ENCODE peak calls at places on chromosomes 1 and 21, in five cellular contexts. One of them, this sample, is unnamed.

GRCh38 chr1:239987103-239987745 is 104.5 kb upstream of the FMN2 start:
- DNase-seq in GM23338: peak; percentile 74
- DNase-seq in K562: peak; percentile 45
- DNase-seq in A549: peak; percentile 67
- DNase-seq in SK-N-SH: no peak
- DNase-seq in this sample: no peak

GRCh38 chr1:232958067-232958466 is 7.7 kb downstream of the NTPCR start:
- DNase-seq in GM23338: no peak
- DNase-seq in K562: no peak
- DNase-seq in SK-N-SH: no peak
- DNase-seq in A549: no peak
- DNase-seq in this sample: no peak

GRCh38 chr1:93585059-93585966 is 96.3 kb downstream of the BCAR3 start:
- DNase-seq in K562: no peak
- DNase-seq in SK-N-SH: no peak
- DNase-seq in A549: peak; percentile 84
- DNase-seq in GM23338: no peak
- DNase-seq in this sample: no peak

GRCh38 chr1:198612471-198613265 is 26.2 kb upstream of the PTPRC start:
- DNase-seq in GM23338: no peak
- DNase-seq in K562: no peak
- DNase-seq in A549: no peak
- DNase-seq in SK-N-SH: no peak
- DNase-seq in this sample: no peak

GRCh38 chr1:160089883-160090282 is 8.5 kb downstream of the IGSF8 start:
- DNase-seq in K562: no peak
- DNase-seq in A549: no peak
- DNase-seq in GM23338: no peak
- DNase-seq in SK-N-SH: no peak
- DNase-seq in this sample: no peak

GRCh38 chr1:229479660-229480399 is 28.3 kb downstream of the NUP133 start:
- DNase-seq in GM23338: no peak
- DNase-seq in K562: no peak
- DNase-seq in A549: no peak
- DNase-seq in SK-N-SH: no peak
- DNase-seq in this sample: no peak

GRCh38 chr1:31902509-31902857 is 35.7 kb downstream of the PTP4A2 start:
- DNase-seq in GM23338: no peak
- DNase-seq in SK-N-SH: no peak
- DNase-seq in K562: no peak
- DNase-seq in A549: no peak
- DNase-seq in this sample: no peak

GRCh38 chr1:1577367-1578011 is 2.8 kb upstream of the SSU72 start:
- DNase-seq in SK-N-SH: no peak
- DNase-seq in A549: no peak
- DNase-seq in K562: no peak
- DNase-seq in GM23338: no peak
- DNase-seq in this sample: no peak

GRCh38 chr1:209546390-209547080 is 37.0 kb upstream of the CAMK1G start:
- DNase-seq in A549: no peak
- DNase-seq in GM23338: no peak
- DNase-seq in K562: no peak
- DNase-seq in SK-N-SH: no peak
- DNase-seq in this sample: no peak

GRCh38 chr1:186775031-186775430 is 53.7 kb upstream of the PLA2G4A start:
- DNase-seq in K562: no peak
- DNase-seq in GM23338: no peak
- DNase-seq in SK-N-SH: no peak
- DNase-seq in A549: no peak
- DNase-seq in this sample: no peak

GRCh38 chr1:212410231-212410825 is 4.4 kb downstream of the PACC1 start:
- DNase-seq in SK-N-SH: no peak
- DNase-seq in A549: no peak
- DNase-seq in GM23338: no peak
- DNase-seq in K562: no peak
- DNase-seq in this sample: no peak

GRCh38 chr1:41456847-41457540 is 27.5 kb downstream of the EDN2 start:
- DNase-seq in SK-N-SH: no peak
- DNase-seq in K562: no peak
- DNase-seq in GM23338: no peak
- DNase-seq in A549: no peak
- DNase-seq in this sample: no peak

GRCh38 chr1:1833916-1834325 is 55.7 kb upstream of the NADK start:
- DNase-seq in A549: no peak
- DNase-seq in K562: no peak
- DNase-seq in SK-N-SH: no peak
- DNase-seq in GM23338: no peak
- DNase-seq in this sample: no peak

GRCh38 chr1:54339126-54339525 is 67.1 kb downstream of the SSBP3 start:
- DNase-seq in K562: no peak
- DNase-seq in SK-N-SH: no peak
- DNase-seq in A549: no peak
- DNase-seq in GM23338: no peak
- DNase-seq in this sample: no peak

GRCh38 chr1:205396972-205397616 is 24.8 kb downstream of the LEMD1 start:
- DNase-seq in GM23338: peak; percentile 92
- DNase-seq in A549: peak; percentile 67
- DNase-seq in SK-N-SH: peak; percentile 75
- DNase-seq in K562: peak; percentile 76
- DNase-seq in this sample: no peak

GRCh38 chr1:208791458-208791857 is 547.3 kb upstream of the PLXNA2 start:
- DNase-seq in K562: no peak
- DNase-seq in SK-N-SH: no peak
- DNase-seq in A549: peak; percentile 12
- DNase-seq in GM23338: no peak
- DNase-seq in this sample: no peak

GRCh38 chr1:28412731-28413130 is 43.2 kb downstream of the PHACTR4 start:
- DNase-seq in SK-N-SH: no peak
- DNase-seq in GM23338: no peak
- DNase-seq in A549: no peak
- DNase-seq in K562: peak; percentile 29
- DNase-seq in this sample: no peak

GRCh38 chr1:208009303-208009702 is 98.4 kb upstream of the CD34 start:
- DNase-seq in SK-N-SH: no peak
- DNase-seq in A549: no peak
- DNase-seq in GM23338: no peak
- DNase-seq in K562: no peak
- DNase-seq in this sample: no peak

GRCh38 chr1:90710579-90711536 is 6.2 kb downstream of the BARHL2 start:
- DNase-seq in GM23338: peak; percentile 84
- DNase-seq in SK-N-SH: peak; percentile 55
- DNase-seq in A549: no peak
- DNase-seq in K562: no peak
- DNase-seq in this sample: no peak

GRCh38 chr1:221097479-221098281 is 218.4 kb downstream of the HLX start:
- DNase-seq in SK-N-SH: no peak
- DNase-seq in A549: peak; percentile 80
- DNase-seq in GM23338: no peak
- DNase-seq in K562: no peak
- DNase-seq in this sample: no peak

GRCh38 chr1:17244826-17245740 is 3.8 kb upstream of the PADI3 start:
- DNase-seq in SK-N-SH: peak; percentile 60
- DNase-seq in A549: no peak
- DNase-seq in GM23338: no peak
- DNase-seq in K562: no peak
- DNase-seq in this sample: no peak

GRCh38 chr1:82893712-82894111 is 1093.0 kb downstream of the ADGRL2 start:
- DNase-seq in GM23338: no peak
- DNase-seq in SK-N-SH: peak; percentile 36
- DNase-seq in A549: no peak
- DNase-seq in K562: no peak
- DNase-seq in this sample: no peak

GRCh38 chr1:36125129-36125991 is at the start of gene COL8A2:
- DNase-seq in A549: no peak
- DNase-seq in K562: peak; percentile 91
- DNase-seq in SK-N-SH: peak; percentile 88
- DNase-seq in GM23338: peak; percentile 66
- DNase-seq in this sample: no peak

GRCh38 chr21:19523731-19524130 is 1120.1 kb upstream of the TMPRSS15 start:
- DNase-seq in A549: no peak
- DNase-seq in SK-N-SH: no peak
- DNase-seq in GM23338: no peak
- DNase-seq in K562: no peak
- DNase-seq in this sample: no peak

GRCh38 chr1:93076268-93076667 is 2.8 kb upstream of the MTF2 start:
- DNase-seq in K562: no peak
- DNase-seq in A549: no peak
- DNase-seq in GM23338: no peak
- DNase-seq in SK-N-SH: no peak
- DNase-seq in this sample: no peak

GRCh38 chr1:13728104-13728503 is 28.1 kb downstream of the PRDM2 start:
- DNase-seq in GM23338: no peak
- DNase-seq in SK-N-SH: no peak
- DNase-seq in A549: no peak
- DNase-seq in K562: no peak
- DNase-seq in this sample: no peak

GRCh38 chr1:89041055-89041707 is 18.5 kb upstream of the GBP3 start:
- DNase-seq in K562: no peak
- DNase-seq in SK-N-SH: no peak
- DNase-seq in GM23338: no peak
- DNase-seq in A549: no peak
- DNase-seq in this sample: no peak

GRCh38 chr1:54156986-54157385 is 4.2 kb upstream of the CDCP2 start:
- DNase-seq in A549: no peak
- DNase-seq in GM23338: no peak
- DNase-seq in SK-N-SH: no peak
- DNase-seq in K562: no peak
- DNase-seq in this sample: no peak

GRCh38 chr1:20574686-20575543 is 14.0 kb upstream of the CDA start:
- DNase-seq in SK-N-SH: peak; percentile 85
- DNase-seq in K562: peak; percentile 91
- DNase-seq in GM23338: peak; percentile 95
- DNase-seq in A549: peak; percentile 82
- DNase-seq in this sample: peak; percentile 51

GRCh38 chr1:161838885-161839284 is 72.8 kb downstream of the ATF6 start:
- DNase-seq in SK-N-SH: no peak
- DNase-seq in A549: no peak
- DNase-seq in K562: no peak
- DNase-seq in GM23338: no peak
- DNase-seq in this sample: no peak

GRCh38 chr1:161838362-161838761 is 72.2 kb downstream of the ATF6 start:
- DNase-seq in GM23338: no peak
- DNase-seq in A549: no peak
- DNase-seq in SK-N-SH: no peak
- DNase-seq in K562: no peak
- DNase-seq in this sample: no peak

GRCh38 chr1:161843156-161843555 is 77.0 kb downstream of the ATF6 start:
- DNase-seq in A549: no peak
- DNase-seq in GM23338: no peak
- DNase-seq in K562: no peak
- DNase-seq in SK-N-SH: no peak
- DNase-seq in this sample: no peak

GRCh38 chr1:161839591-161839990 is 73.5 kb downstream of the ATF6 start:
- DNase-seq in K562: no peak
- DNase-seq in GM23338: no peak
- DNase-seq in A549: no peak
- DNase-seq in SK-N-SH: no peak
- DNase-seq in this sample: no peak

DNA sequence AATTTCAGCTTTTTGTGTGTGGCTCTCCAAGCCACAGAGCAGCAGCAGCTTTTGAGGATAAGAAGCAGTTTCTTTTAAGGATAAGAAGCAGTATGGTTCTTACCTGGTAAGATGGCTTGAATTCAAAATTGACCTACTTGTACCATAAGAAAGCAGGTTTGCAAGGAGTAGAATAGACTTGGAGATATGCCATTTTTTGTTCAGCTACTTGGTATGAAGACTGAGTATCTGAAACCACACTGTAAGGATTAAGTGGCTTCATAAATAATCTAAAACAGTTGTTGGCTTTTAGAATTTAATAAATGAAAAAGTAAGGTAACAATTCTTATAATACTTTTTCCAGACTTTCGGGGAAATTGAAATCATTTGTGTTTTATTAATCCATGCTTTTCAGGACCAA is 74.2 kb downstream of the ATF6 start:
- DNase-seq in GM23338: no peak
- DNase-seq in K562: no peak
- DNase-seq in SK-N-SH: no peak
- DNase-seq in A549: no peak
- DNase-seq in this sample: no peak
- TF ChIP-seq CTCF in GM23338: no peak
- TF ChIP-seq CTCF in K562: no peak
- TF ChIP-seq CTCF in SK-N-SH: no peak
- TF ChIP-seq CTCF in A549: no peak
- TF ChIP-seq CTCF in this sample: no peak

GRCh38 chr1:150832597-150832996 is 24.5 kb upstream of the CTSK start:
- DNase-seq in GM23338: no peak
- DNase-seq in SK-N-SH: no peak
- DNase-seq in K562: no peak
- DNase-seq in A549: no peak
- DNase-seq in this sample: no peak

GRCh38 chr1:150826299-150826698 is 18.2 kb upstream of the CTSK start:
- DNase-seq in SK-N-SH: no peak
- DNase-seq in A549: no peak
- DNase-seq in K562: no peak
- DNase-seq in GM23338: no peak
- DNase-seq in this sample: no peak

GRCh38 chr1:150829751-150830150 is 21.7 kb upstream of the CTSK start:
- DNase-seq in SK-N-SH: peak; percentile 15
- DNase-seq in A549: peak; percentile 12
- DNase-seq in GM23338: peak; percentile 51
- DNase-seq in K562: peak; percentile 34
- DNase-seq in this sample: no peak
- TF ChIP-seq CTCF in SK-N-SH: peak; percentile 52
- TF ChIP-seq CTCF in A549: no peak
- TF ChIP-seq CTCF in GM23338: peak; percentile 37
- TF ChIP-seq CTCF in K562: peak; percentile 46
- TF ChIP-seq CTCF in this sample: no peak

DNA sequence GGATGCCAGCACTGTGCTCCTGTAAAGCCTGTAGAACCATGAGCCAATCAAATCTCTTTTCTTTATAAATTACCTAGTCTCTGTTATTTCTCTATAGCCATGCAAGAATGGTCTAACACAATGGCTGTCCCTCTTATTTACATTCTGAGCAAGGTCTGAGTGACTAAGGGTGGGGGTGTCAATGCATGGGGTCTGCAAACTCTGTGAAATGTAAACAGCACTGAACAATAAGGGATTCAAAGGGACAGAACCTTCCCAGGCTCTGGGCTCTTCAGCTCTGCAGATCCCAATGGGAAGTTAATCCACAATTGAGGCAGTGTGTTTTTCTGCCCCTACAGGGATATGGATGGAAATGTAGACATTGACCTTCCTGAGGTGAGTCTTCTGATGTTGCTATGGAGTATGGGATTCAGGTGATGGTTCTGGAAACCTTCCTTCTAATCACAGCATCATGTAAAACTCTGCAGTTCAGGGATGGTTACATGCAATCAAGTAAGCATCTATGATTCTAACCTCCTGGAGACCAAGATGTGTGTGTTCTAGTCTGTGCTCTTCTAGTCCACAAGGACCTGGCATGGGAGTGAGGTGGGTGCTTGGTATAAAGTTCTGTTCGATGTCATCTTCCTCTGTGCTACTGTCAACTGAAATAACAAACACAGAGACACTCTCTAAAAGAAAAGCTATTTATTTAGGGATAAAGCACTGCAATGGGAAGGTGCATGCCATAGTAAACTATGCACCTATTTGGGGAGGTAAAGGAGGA is 38.6 kb downstream of the CAPN9 start:
- DNase-seq in A549: no peak
- DNase-seq in GM23338: no peak
- DNase-seq in K562: no peak
- DNase-seq in SK-N-SH: no peak
- DNase-seq in this sample: no peak
- TF ChIP-seq CTCF in A549: no peak
- TF ChIP-seq CTCF in GM23338: no peak
- TF ChIP-seq CTCF in K562: no peak
- TF ChIP-seq CTCF in SK-N-SH: no peak
- TF ChIP-seq CTCF in this sample: no peak

GRCh38 chr21:28714795-28715464 is 277.7 kb downstream of the LTN1 start:
- DNase-seq in K562: no peak
- DNase-seq in GM23338: no peak
- DNase-seq in A549: no peak
- DNase-seq in SK-N-SH: no peak
- DNase-seq in this sample: no peak
- TF ChIP-seq CTCF in K562: no peak
- TF ChIP-seq CTCF in GM23338: no peak
- TF ChIP-seq CTCF in A549: no peak
- TF ChIP-seq CTCF in SK-N-SH: no peak
- TF ChIP-seq CTCF in this sample: no peak

This sample was measured in natural killer cell.